ENCODE peak calls at places on chromosomes 12 and 14, in eight cellular contexts. F, B, G, O, X, H, A and U are unnamed samples.

GRCh38 chr12:11695321-11695720 is 45.8 kb downstream of the ETV6 start:
- DNase-seq in F (peak), B (no peak), G (peak), O (no peak), X (no peak), H (peak), A (peak), U (no peak)

GRCh38 chr12:124520258-124520657 is 47.2 kb downstream of the NCOR2 start:
- DNase-seq in F (no peak), B (no peak), G (no peak), O (peak), X (no peak), H (peak), A (peak), U (no peak)

GRCh38 chr14:101365329-101366158 is 195.8 kb upstream of the DIO3 start:
- DNase-seq in F (no peak), B (no peak), G (peak), O (no peak), X (no peak), H (no peak), A (no peak), U (peak)

GRCh38 chr14:64554551-64554950 is 4.8 kb downstream of the PPP1R36 start:
- DNase-seq in F (peak), B (no peak), G (no peak), O (no peak), X (no peak), H (no peak), A (no peak), U (no peak)

GRCh38 chr14:99212646-99213045 is 59.4 kb downstream of the BCL11B start:
- DNase-seq in F (no peak), B (no peak), G (no peak), O (no peak), X (no peak), H (no peak), A (no peak), U (no peak)

GRCh38 chr14:99946652-99947489 is 118.4 kb upstream of the EVL start:
- DNase-seq in F (peak), B (no peak), G (no peak), O (no peak), X (no peak), H (no peak), A (peak), U (no peak)

GRCh38 chr14:97381309-97381708 is 584.1 kb downstream of the VRK1 start:
- DNase-seq in F (no peak), B (no peak), G (no peak), O (no peak), X (no peak), H (no peak), A (no peak), U (no peak)

GRCh38 chr12:131830335-131831020 is 2.3 kb downstream of the MMP17 start:
- DNase-seq in F (peak), B (peak), G (peak), O (peak), X (peak), H (peak), A (peak), U (no peak)

GRCh38 chr14:75232597-75232996 is 46.0 kb upstream of the FOS start:
- DNase-seq in F (no peak), B (no peak), G (no peak), O (no peak), X (no peak), H (no peak), A (no peak), U (no peak)

GRCh38 chr12:43856932-43857331 is 21.1 kb downstream of the TMEM117 start:
- DNase-seq in F (no peak), B (no peak), G (no peak), O (no peak), X (no peak), H (no peak), A (no peak), U (no peak)

GRCh38 chr12:118645219-118645618 is 268.9 kb downstream of the SUDS3 start:
- DNase-seq in F (peak), B (peak), G (no peak), O (peak), X (no peak), H (no peak), A (peak), U (no peak)

GRCh38 chr14:97705976-97706375 is 908.8 kb downstream of the VRK1 start:
- DNase-seq in F (no peak), B (no peak), G (no peak), O (no peak), X (no peak), H (no peak), A (no peak), U (no peak)

GRCh38 chr12:47091009-47091408 is 11.2 kb upstream of the AMIGO2 start:
- DNase-seq in F (no peak), B (no peak), G (no peak), O (no peak), X (no peak), H (no peak), A (no peak), U (no peak)

GRCh38 chr14:61470261-61470953 is 149.0 kb downstream of the PRKCH start:
- DNase-seq in F (no peak), B (peak), G (peak), O (peak), X (peak), H (peak), A (no peak), U (peak)

GRCh38 chr12:14367097-14367661 is 1.7 kb downstream of the ATF7IP start:
- DNase-seq in F (peak), B (no peak), G (peak), O (no peak), X (no peak), H (peak), A (no peak), U (no peak)

GRCh38 chr14:102932484-102933248 is 10.2 kb downstream of the AMN start:
- DNase-seq in F (no peak), B (no peak), G (no peak), O (no peak), X (no peak), H (no peak), A (no peak), U (no peak)

GRCh38 chr14:74915426-74915825 is 7.6 kb downstream of the RPS6KL1 start:
- DNase-seq in F (no peak), B (no peak), G (no peak), O (no peak), X (no peak), H (no peak), A (no peak), U (no peak)

GRCh38 chr12:41205070-41205715 is 17.1 kb downstream of the PDZRN4 start:
- DNase-seq in F (no peak), B (no peak), G (no peak), O (no peak), X (no peak), H (peak), A (no peak), U (no peak)

GRCh38 chr14:67583711-67584644 is 16.1 kb downstream of the PIGH start:
- DNase-seq in F (peak), B (peak), G (peak), O (no peak), X (no peak), H (peak), A (peak), U (no peak)

GRCh38 chr12:109582636-109583035 is 9.0 kb downstream of the MVK start:
- DNase-seq in F (peak), B (peak), G (no peak), O (peak), X (no peak), H (no peak), A (no peak), U (no peak)

GRCh38 chr14:87690076-87690661 is 302.8 kb downstream of the GALC start:
- DNase-seq in F (no peak), B (no peak), G (no peak), O (no peak), X (no peak), H (no peak), A (no peak), U (no peak)

GRCh38 chr12:11718768-11719253 is 69.3 kb downstream of the ETV6 start:
- DNase-seq in F (no peak), B (no peak), G (peak), O (no peak), X (no peak), H (peak), A (no peak), U (peak)

GRCh38 chr12:126347421-126347820 is 1282.2 kb downstream of the AACS start:
- DNase-seq in F (no peak), B (no peak), G (no peak), O (no peak), X (no peak), H (no peak), A (no peak), U (no peak)

GRCh38 chr14:35400707-35401421 is 3.7 kb downstream of the NFKBIA start:
- DNase-seq in F (no peak), B (no peak), G (no peak), O (no peak), X (no peak), H (no peak), A (peak), U (no peak)

GRCh38 chr12:39406257-39406656 is 36.7 kb downstream of the KIF21A start:
- DNase-seq in F (no peak), B (no peak), G (no peak), O (no peak), X (no peak), H (no peak), A (no peak), U (no peak)

GRCh38 chr14:26528415-26529182 is 69.2 kb downstream of the NOVA1 start:
- DNase-seq in F (no peak), B (peak), G (peak), O (peak), X (no peak), H (peak), A (peak), U (no peak)

GRCh38 chr14:53956427-53957201 is at the start of gene BMP4:
- DNase-seq in F (peak), B (peak), G (peak), O (peak), X (no peak), H (peak), A (peak), U (no peak)

GRCh38 chr14:24310666-24311604 is at the start of gene LTB4R:
- DNase-seq in F (no peak), B (peak), G (peak), O (peak), X (no peak), H (peak), A (peak), U (peak)

GRCh38 chr14:88834883-88835431 is 10.5 kb downstream of the TTC8 start:
- DNase-seq in F (no peak), B (no peak), G (peak), O (no peak), X (peak), H (peak), A (no peak), U (no peak)

GRCh38 chr12:72272731-72273498 is 745 bp downstream of the TRHDE start:
- DNase-seq in F (no peak), B (no peak), G (peak), O (no peak), X (no peak), H (peak), A (peak), U (no peak)

GRCh38 chr14:32087173-32087861 is 10.2 kb downstream of the ARHGAP5 start:
- DNase-seq in F (peak), B (no peak), G (peak), O (no peak), X (no peak), H (peak), A (no peak), U (no peak)

GRCh38 chr12:89694542-89694941 is 14.1 kb downstream of the ATP2B1 start:
- DNase-seq in F (no peak), B (no peak), G (no peak), O (no peak), X (no peak), H (no peak), A (no peak), U (no peak)

GRCh38 chr12:30694412-30694955 is 1.2 kb downstream of the IPO8 start:
- DNase-seq in F (peak), B (no peak), G (peak), O (no peak), X (no peak), H (no peak), A (no peak), U (no peak)

GRCh38 chr12:31896514-31897039 is 62.6 kb upstream of the RESF1 start:
- DNase-seq in F (no peak), B (peak), G (peak), O (peak), X (no peak), H (peak), A (no peak), U (no peak)

GRCh38 chr12:51393676-51394545 is 2.7 kb upstream of the GALNT6 start:
- DNase-seq in F (no peak), B (peak), G (peak), O (no peak), X (peak), H (peak), A (no peak), U (peak)

DNA sequence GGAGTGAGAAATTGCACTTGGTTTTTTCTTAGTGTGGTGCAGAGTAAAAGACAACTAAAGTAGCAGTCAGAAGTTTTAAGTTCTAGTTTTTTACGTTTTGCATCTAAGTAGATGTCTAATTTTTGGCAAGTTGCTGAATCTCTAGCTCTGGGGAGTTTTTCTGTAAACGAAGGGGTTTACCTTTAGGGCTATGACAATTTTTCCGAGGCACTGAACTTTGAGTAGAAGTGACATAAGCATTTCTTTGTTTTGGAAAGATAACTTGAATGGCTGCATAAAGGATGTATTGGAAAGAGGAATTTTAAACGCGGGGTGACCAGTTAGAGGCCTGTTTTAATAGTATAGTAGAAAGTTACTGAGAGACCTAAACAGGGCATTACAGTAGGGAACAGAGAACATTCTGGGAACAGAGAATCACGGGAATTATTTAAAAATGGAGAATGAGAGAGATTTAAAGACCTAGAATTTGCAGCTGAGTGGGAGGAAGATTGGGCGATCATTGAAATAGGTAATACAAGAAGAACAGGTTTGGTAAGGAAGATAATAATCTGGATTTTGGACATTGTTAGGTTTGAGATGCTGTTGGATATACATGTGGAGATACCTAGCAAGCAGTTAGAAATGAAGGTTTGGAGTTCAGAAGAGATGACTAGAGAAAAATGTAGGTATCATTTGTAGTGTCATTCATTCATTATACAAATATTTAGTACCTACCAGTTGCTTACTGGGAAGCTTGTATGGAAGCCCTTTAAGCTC is 1.2 kb downstream of the ZNF410 start:
- DNase-seq in F (no peak), B (no peak), G (no peak), O (no peak), X (no peak), H (no peak), A (no peak), U (no peak)
- H3K4me3 ChIP-seq in F (peak), B (peak), G (peak), O (peak), X (peak), H (peak), A (peak), U (peak)

DNA sequence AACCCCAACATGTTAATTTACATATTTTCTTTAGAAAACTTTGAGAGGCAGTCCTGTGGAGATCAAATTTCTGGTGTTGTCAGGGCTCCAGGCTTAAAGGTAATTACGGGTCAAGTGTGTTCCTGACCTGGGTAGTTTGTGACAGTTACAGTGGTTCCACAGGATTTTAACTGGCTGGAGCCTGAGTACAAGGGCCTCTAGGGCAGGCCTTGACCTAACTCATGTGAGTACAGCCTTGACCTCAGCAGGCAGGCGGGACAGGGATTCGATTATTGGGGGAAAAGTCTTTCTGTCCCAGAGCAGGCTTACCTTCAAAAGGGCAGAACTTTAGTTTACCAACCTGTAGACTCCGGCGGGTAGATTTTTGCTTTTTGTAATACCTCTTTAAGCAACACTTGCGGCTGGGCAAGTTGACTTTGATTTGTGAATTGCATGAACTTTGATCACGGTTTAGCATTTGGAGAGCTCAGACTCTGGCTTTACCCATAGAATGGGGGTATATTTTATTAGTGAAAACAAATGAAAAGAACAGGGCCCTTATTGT is 8.5 kb upstream of the PPTC7 start:
- DNase-seq in F (no peak), B (no peak), G (no peak), O (no peak), X (no peak), H (no peak), A (no peak), U (no peak)
- TF ChIP-seq CTCF in F (no peak), B (no peak), G (no peak), O (no peak), X (no peak), H (no peak), A (no peak), U (no peak)

GRCh38 chr12:6338955-6339761 is 2.7 kb downstream of the TNFRSF1A start:
- DNase-seq in F (no peak), B (no peak), G (peak), O (no peak), X (no peak), H (no peak), A (no peak), U (no peak)

GRCh38 chr12:6341439-6342139 is at the start of gene TNFRSF1A:
- DNase-seq in F (peak), B (peak), G (peak), O (peak), X (peak), H (peak), A (peak), U (no peak)

GRCh38 chr12:6340745-6341438 is 984 bp downstream of the TNFRSF1A start:
- DNase-seq in F (no peak), B (no peak), G (no peak), O (no peak), X (no peak), H (no peak), A (no peak), U (no peak)

GRCh38 chr12:6343518-6343917 is 1.6 kb upstream of the TNFRSF1A start:
- DNase-seq in F (no peak), B (no peak), G (no peak), O (no peak), X (no peak), H (no peak), A (no peak), U (no peak)

DNA sequence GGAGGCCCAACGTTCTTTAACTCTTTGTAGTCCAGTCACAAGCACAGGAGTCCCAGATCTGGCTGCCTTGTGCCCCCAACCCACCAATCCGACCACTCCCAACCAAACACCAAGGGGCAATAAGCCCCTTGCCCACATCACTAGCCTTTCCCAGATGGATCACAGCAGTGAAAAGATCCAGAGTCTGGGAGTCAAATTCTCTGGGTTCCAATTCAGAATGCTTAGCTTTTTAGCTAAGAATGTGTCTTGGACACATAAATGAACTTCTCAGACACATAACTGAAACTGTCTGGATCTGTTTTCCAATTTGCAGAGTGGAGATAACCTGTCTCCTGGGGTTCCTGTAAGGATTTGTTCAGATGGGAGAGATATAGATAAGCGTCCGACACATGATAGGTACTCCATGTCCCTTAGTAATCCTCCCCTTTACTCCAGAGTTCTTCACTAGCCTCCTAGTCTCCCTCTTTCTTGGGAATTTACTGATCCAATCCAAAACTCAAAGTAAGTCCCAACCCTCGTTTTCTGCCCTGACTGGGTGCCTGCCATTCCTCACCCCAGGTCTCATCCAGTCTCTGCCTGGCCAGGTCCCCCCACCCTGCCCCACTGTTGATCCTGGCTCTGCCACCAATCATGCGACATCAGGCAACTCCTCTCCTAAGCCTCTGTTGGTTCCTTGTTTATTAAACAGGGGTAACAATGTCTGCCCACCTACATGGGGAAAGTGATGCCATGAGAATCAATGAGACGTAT is 439 bp upstream of the TNFRSF1A start:
- DNase-seq in F (no peak), B (no peak), G (no peak), O (no peak), X (no peak), H (no peak), A (no peak), U (no peak)
- H3K4me3 ChIP-seq in F (peak), B (peak), G (peak), O (peak), X (peak), H (peak), A (no peak), U (peak)

DNA sequence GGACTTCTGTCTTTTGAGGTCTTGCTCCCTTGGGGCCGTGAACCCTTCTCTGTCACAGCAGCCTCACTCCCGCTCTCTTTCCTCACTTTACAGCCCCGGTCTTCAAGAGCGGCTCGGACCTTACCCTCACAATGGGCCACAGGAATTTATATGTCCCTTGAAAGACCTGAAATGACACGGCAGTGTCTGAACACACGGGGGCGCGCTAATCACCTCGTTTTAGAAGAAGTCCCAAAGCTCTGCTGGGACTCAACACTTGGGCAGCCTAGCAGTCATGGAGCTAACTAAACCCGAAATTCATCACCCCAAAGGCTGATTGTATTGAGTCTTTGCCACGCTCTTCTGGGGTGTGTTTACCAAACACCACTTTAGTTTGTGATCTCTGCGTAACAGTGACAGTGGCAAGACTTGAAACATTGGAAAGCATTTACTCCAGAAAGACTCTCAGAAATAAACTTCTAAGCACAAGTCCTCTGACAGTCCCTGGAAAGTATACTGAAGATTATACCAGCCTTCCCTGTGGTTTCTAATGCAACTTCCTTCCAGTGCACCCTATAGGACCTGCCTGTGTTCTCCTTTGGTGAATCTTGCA is 29.0 kb downstream of the SERPINA11 start:
- DNase-seq in F (peak), B (peak), G (peak), O (peak), X (no peak), H (peak), A (peak), U (no peak)
- TF ChIP-seq CTCF in F (peak), B (peak), G (peak), O (peak), X (peak), H (peak), A (peak), U (peak)